ENCODE peak calls at places on chromosomes 4 and X, in five cellular contexts. S, K, V, J and L are unnamed samples.

GRCh38 chrX:118755633-118756032 is 28.2 kb downstream of the IL13RA1 start:
- DNase-seq in S (no peak), V (no peak), J (no peak), K (no peak), L (no peak)

GRCh38 chrX:39149761-39150160 is 348.5 kb downstream of the MID1IP1 start:
- DNase-seq in V (peak), J (peak), K (peak), S (peak), L (peak)

GRCh38 chrX:56222473-56223000 is 9.6 kb upstream of the KLF8 start:
- DNase-seq in S (no peak), J (no peak), V (no peak), K (no peak), L (no peak)

GRCh38 chrX:17440836-17441235 is 65.8 kb downstream of the NHS start:
- DNase-seq in S (no peak), K (no peak), V (no peak), J (no peak), L (no peak)

GRCh38 chr4:17232575-17233253 is 279.2 kb downstream of the QDPR start:
- DNase-seq in V (peak), S (no peak), J (no peak), K (no peak), L (peak)

GRCh38 chr4:36351082-36351666 is 69.8 kb downstream of the DTHD1 start:
- DNase-seq in S (peak), K (peak), J (peak), V (peak), L (peak)

GRCh38 chr4:2217726-2218125 is 24.2 kb downstream of the HAUS3 start:
- DNase-seq in S (no peak), V (peak), K (no peak), J (no peak), L (peak)

GRCh38 chr4:123616970-123617392 is 220.4 kb downstream of the SPRY1 start:
- DNase-seq in J (no peak), K (no peak), S (no peak), V (peak), L (no peak)

GRCh38 chr4:38177792-38178665 is 217.8 kb downstream of the PTTG2 start:
- DNase-seq in J (no peak), S (no peak), V (no peak), K (no peak), L (no peak)

GRCh38 chr4:83216856-83217683 is 67.5 kb downstream of the COQ2 start:
- DNase-seq in J (no peak), S (no peak), K (no peak), V (no peak), L (no peak)

GRCh38 chrX:139475432-139475831 is 55.1 kb upstream of the F9 start:
- DNase-seq in V (no peak), K (no peak), S (no peak), J (no peak), L (no peak)

DNA sequence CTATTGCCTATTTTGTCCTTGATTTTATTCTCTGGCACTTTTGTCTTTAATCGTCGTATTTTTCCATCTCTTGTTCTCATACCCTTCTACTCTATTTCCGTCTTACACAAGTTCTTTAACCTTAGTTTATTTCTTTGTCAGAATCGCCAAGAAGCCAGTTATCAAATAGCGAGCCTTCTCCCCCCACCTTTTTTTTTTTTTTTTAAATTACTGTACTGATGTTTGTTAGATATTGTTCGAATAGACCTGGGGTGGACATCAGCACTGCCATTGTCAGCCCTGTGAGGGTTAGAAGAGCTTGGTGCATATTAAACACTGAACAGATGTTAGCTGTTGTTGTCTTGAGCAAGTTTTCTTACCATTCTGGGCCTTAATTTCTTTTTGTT is 1.2 kb downstream of the SPCS3 start:
- DNase-seq in V (peak), S (no peak), J (no peak), K (no peak), L (no peak)
- H2AFZ ChIP-seq in V (no peak), S (no peak), J (no peak), K (no peak), L (no peak)

GRCh38 chr4:140730108-140730507 is 26.1 kb downstream of the TBC1D9 start:
- DNase-seq in V (no peak), S (no peak), J (no peak), K (no peak), L (no peak)

GRCh38 chr4:140725556-140725955 is 30.6 kb downstream of the TBC1D9 start:
- DNase-seq in J (no peak), V (no peak), K (no peak), S (no peak), L (no peak)

GRCh38 chr4:140732780-140733179 is 23.4 kb downstream of the TBC1D9 start:
- DNase-seq in S (no peak), K (no peak), J (no peak), V (no peak), L (no peak)

GRCh38 chr4:140724780-140725179 is 31.4 kb downstream of the TBC1D9 start:
- DNase-seq in S (no peak), V (no peak), J (no peak), K (no peak), L (peak)

DNA sequence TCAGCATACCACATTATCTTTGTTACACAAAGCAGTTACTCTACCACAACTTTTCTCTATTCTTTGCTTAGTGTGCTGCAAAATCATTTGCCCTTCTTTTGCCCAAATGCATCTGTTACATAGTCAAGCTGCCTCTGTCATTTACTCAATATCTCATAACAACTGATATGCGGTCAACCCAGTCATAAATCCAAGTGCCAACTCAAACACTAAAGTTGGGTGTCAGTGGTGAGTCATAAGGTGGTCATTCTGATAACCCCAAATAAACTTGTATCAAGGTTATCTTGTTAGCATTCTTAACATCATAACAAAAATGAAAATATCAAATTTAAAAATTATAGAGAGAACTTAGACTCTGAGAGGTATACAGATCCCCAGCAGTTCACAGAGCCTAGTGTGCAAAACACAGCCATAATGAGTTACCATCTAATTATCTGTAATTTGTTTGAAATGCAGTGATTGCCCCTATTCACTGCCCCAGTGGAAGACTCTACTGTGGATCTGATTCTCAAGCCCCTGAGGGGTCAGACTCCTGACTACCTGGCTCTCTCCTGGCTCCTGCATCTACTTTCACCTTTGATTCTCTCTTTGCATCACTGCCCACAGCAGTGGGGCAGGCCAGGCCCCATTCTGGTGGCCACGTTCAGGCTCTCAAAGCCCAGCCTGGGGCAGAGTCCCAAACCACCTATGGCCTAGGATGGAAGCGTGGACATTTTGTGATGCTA is 29.2 kb downstream of the TBC1D9 start:
- DNase-seq in S (no peak), J (no peak), K (no peak), V (no peak), L (peak)
- H4K91ac ChIP-seq in S (no peak), J (no peak), K (no peak), V (no peak), L (no peak)

GRCh38 chr4:185108669-185109068 is 34.4 kb upstream of the SLC25A4 start:
- DNase-seq in J (no peak), S (no peak), V (no peak), K (no peak), L (no peak)
- H2BK15ac ChIP-seq in J (peak), S (no peak), V (no peak), K (no peak), L (no peak)

DNA sequence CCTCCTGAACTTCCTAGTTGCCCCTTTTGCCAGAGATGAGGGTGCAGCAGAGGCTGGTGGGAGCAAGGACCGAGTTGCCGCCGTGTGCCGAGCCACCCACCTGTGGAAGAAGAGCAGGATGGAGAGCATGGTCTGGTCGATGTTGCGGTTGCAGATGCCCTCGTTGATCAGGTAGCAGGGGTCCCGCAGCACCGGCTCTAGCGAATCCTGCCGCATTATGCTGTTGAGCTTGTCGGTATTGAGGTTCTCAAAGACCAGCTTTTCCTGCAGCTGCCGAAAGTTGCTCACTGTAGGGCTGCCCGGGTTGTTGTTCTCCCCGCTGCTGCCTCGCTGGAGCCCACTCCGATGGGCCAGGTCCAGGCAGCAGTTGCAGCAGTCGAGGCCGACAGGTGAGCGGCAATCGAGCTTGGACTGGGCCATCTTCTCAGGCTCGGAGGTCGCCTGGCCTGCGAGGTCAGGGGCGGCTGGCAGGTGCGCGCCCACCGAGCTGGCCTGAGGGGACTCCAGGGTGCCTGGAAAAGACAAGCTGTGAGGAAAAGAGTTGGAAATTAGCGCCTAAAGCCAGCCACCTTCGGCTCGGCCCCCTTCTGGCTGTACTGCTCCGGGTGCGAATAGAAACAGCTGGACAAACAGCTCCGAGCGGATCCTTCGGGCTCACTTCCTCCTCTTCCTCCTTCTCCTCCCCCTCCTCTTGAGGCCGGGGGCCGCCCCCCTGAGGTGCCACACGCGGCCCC is 420 bp downstream of the TSC22D3 start:
- DNase-seq in J (peak), V (no peak), K (no peak), S (no peak), L (no peak)
- H2AFZ ChIP-seq in J (no peak), V (no peak), K (peak), S (no peak), L (peak)

DNA sequence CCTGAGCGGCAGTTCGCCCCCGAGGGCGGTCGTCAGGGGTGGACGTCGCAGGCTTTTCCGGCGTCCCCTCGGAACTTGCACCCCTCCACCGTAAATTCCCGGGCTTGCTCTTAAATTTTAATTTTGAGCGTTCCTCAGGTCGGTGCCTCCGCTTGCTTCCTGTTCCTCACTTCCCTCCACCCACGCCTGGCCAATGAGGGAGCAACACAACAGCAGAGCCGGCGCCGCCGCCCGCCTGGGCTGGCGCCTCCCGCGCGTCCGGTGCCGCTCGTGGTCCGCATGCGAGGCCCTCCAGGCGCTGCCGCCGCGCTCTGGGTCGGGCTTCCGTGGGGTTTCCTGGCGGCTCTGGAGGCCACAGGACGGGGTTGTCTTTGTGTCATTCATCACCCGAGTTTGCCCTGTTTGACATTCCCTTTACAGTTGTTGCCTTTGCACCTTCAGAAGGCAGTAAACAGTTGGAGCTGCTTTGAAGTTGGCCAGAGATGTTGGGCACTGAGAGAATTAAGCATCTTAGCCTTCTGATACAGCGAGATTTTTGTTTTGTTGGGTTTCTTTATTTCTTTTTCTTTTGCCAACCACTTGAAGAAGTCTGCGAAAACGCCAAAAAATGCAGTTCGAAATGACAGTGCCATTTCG is 692 bp downstream of the SPCS3 start:
- DNase-seq in S (peak), K (peak), V (peak), J (peak), L (peak)
- H4K91ac ChIP-seq in S (no peak), K (no peak), V (peak), J (no peak), L (peak)

GRCh38 chrX:24151513-24151912 is 2.0 kb downstream of the ZFX start:
- DNase-seq in J (no peak), K (no peak), S (no peak), V (no peak), L (no peak)
- H2BK15ac ChIP-seq in J (no peak), K (no peak), S (no peak), V (no peak), L (no peak)

DNA sequence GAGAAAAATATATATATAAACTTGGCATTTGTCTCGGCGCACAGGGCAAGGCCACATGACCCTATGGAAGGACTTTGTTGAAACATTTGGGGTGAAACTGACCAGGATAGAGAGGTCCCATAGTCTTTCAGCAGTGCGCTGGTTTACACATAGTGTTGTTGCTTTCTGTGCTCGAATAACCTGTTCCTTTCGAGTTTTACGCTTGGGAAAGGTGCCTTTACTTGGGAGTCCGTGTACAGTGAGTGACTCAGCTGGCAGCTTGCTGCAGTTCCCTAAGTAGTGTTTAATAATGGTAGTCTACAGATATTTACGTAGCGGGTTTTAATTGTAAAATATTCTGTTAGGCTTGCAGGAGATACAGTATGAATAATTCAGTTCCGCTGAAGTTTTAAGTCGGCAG is 578 bp downstream of the APOOL start:
- DNase-seq in V (peak), K (no peak), J (no peak), S (no peak), L (peak)
- H2AFZ ChIP-seq in V (no peak), K (peak), J (no peak), S (no peak), L (peak)

DNA sequence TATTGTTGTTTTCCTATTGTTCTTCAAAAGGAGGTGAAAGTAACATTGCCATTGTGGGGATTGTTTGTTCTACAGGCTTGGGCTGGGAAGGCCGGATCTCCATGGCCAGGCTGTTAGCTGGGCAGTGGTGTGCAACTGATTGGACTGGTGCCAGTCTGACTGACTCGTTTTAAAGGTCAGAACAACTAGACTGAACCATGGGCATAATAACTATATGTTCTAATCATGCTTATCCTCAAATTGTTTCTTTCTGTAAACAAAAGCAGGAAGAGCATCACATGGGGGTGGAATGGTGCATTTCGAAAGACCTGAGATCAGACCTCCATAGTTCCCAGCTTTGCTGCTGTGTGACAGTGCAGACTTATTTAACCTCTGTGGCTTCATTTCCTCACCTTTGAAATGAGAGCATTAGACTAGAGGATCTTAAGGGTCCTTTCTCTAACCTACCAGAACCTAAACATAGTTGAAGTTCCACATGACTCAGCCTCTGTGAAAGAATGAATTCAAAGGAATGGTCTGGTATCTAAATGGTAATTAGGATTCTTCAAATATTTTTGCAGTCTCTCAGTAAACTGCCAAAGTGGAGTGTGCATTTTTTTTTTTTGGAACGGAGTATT is 66.7 kb upstream of the PGRMC2 start:
- DNase-seq in S (no peak), K (peak), V (peak), J (no peak), L (peak)
- H4K91ac ChIP-seq in S (no peak), K (no peak), V (peak), J (no peak), L (peak)

GRCh38 chr4:107380836-107381438 is 339.1 kb downstream of the PAPSS1 start:
- DNase-seq in J (no peak), V (no peak), S (no peak), K (no peak), L (no peak)
- H2BK15ac ChIP-seq in J (no peak), V (no peak), S (peak), K (no peak), L (no peak)

DNA sequence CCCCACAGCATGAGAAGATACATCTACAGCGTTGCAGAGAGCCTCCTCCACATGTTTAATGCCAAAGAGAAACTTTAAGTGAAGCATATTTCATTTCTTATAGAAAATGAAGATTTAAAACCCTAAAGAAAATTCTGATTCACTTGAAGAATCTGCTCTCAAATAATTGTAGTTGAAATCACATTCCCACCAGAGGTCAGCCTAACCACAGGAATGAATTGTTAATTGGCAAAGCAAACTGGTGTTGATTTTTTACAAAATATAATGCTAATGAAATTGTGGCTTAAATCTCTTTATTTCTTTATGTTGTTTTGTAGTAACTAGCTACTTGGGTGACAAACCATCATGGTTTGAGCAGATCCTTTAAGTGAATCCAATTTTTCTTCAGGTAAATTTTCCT is 31.1 kb upstream of the WDR17 start:
- DNase-seq in V (peak), J (no peak), S (no peak), K (peak), L (peak)
- H2AFZ ChIP-seq in V (no peak), J (no peak), S (no peak), K (no peak), L (no peak)